ENCODE peak calls at places on chromosomes 6 and 20, in ten cellular contexts. One of them, this sample, is unnamed. For H3K36me3, the result is how much of the 10 kb centered on the place peaks cover.

GRCh38 chr6:153129873-153130514 is 1.1 kb downstream of the RGS17 start:
- DNase-seq in naive thymus-derived CD4-positive, alpha-beta T cell: no peak
- DNase-seq in fibroblast of lung: peak
- DNase-seq in OCI-LY7: no peak
- DNase-seq in CD4-positive, CD25-positive, alpha-beta regulatory T cell: no peak
- DNase-seq in Peyer's patch: no peak
- DNase-seq in brain microvascular endothelial cell: peak
- DNase-seq in BJ: no peak
- DNase-seq in transverse colon: no peak
- DNase-seq in tibial nerve: no peak
- DNase-seq in this sample: no peak

GRCh38 chr6:23277521-23278227 is 708.3 kb downstream of the HDGFL1 start:
- DNase-seq in naive thymus-derived CD4-positive, alpha-beta T cell: no peak
- DNase-seq in fibroblast of lung: no peak
- DNase-seq in OCI-LY7: no peak
- DNase-seq in CD4-positive, CD25-positive, alpha-beta regulatory T cell: no peak
- DNase-seq in Peyer's patch: no peak
- DNase-seq in brain microvascular endothelial cell: no peak
- DNase-seq in BJ: no peak
- DNase-seq in transverse colon: no peak
- DNase-seq in tibial nerve: no peak
- DNase-seq in this sample: no peak

GRCh38 chr20:50546729-50547314 is 36.6 kb downstream of the PTPN1 start:
- DNase-seq in naive thymus-derived CD4-positive, alpha-beta T cell: no peak
- DNase-seq in fibroblast of lung: no peak
- DNase-seq in OCI-LY7: peak
- DNase-seq in CD4-positive, CD25-positive, alpha-beta regulatory T cell: no peak
- DNase-seq in Peyer's patch: peak
- DNase-seq in brain microvascular endothelial cell: no peak
- DNase-seq in BJ: no peak
- DNase-seq in transverse colon: peak
- DNase-seq in tibial nerve: no peak
- DNase-seq in this sample: no peak

GRCh38 chr20:50333131-50333530 is 142.5 kb downstream of the CEBPB start:
- DNase-seq in naive thymus-derived CD4-positive, alpha-beta T cell: no peak
- DNase-seq in fibroblast of lung: no peak
- DNase-seq in OCI-LY7: no peak
- DNase-seq in CD4-positive, CD25-positive, alpha-beta regulatory T cell: no peak
- DNase-seq in Peyer's patch: no peak
- DNase-seq in brain microvascular endothelial cell: no peak
- DNase-seq in BJ: no peak
- DNase-seq in transverse colon: no peak
- DNase-seq in tibial nerve: no peak
- DNase-seq in this sample: peak

GRCh38 chr6:34536251-34536958 is 19.7 kb downstream of the SPDEF start:
- DNase-seq in naive thymus-derived CD4-positive, alpha-beta T cell: no peak
- DNase-seq in fibroblast of lung: no peak
- DNase-seq in OCI-LY7: no peak
- DNase-seq in CD4-positive, CD25-positive, alpha-beta regulatory T cell: no peak
- DNase-seq in Peyer's patch: no peak
- DNase-seq in brain microvascular endothelial cell: no peak
- DNase-seq in BJ: no peak
- DNase-seq in transverse colon: peak
- DNase-seq in tibial nerve: no peak
- DNase-seq in this sample: no peak

GRCh38 chr6:15658345-15658744 is 4.5 kb downstream of the DTNBP1 start:
- DNase-seq in naive thymus-derived CD4-positive, alpha-beta T cell: no peak
- DNase-seq in fibroblast of lung: no peak
- DNase-seq in OCI-LY7: peak
- DNase-seq in CD4-positive, CD25-positive, alpha-beta regulatory T cell: no peak
- DNase-seq in Peyer's patch: no peak
- DNase-seq in brain microvascular endothelial cell: no peak
- DNase-seq in BJ: no peak
- DNase-seq in transverse colon: no peak
- DNase-seq in tibial nerve: no peak
- DNase-seq in this sample: no peak

GRCh38 chr6:63509652-63510352 is 62.5 kb upstream of the LOC128125822 start:
- DNase-seq in naive thymus-derived CD4-positive, alpha-beta T cell: no peak
- DNase-seq in fibroblast of lung: peak
- DNase-seq in OCI-LY7: no peak
- DNase-seq in CD4-positive, CD25-positive, alpha-beta regulatory T cell: no peak
- DNase-seq in Peyer's patch: peak
- DNase-seq in brain microvascular endothelial cell: no peak
- DNase-seq in BJ: no peak
- DNase-seq in transverse colon: peak
- DNase-seq in tibial nerve: no peak
- DNase-seq in this sample: no peak

GRCh38 chr6:70982747-70983146 is 25.9 kb upstream of the B3GAT2 start:
- DNase-seq in naive thymus-derived CD4-positive, alpha-beta T cell: no peak
- DNase-seq in fibroblast of lung: no peak
- DNase-seq in OCI-LY7: no peak
- DNase-seq in CD4-positive, CD25-positive, alpha-beta regulatory T cell: no peak
- DNase-seq in Peyer's patch: no peak
- DNase-seq in brain microvascular endothelial cell: no peak
- DNase-seq in BJ: no peak
- DNase-seq in transverse colon: no peak
- DNase-seq in tibial nerve: no peak
- DNase-seq in this sample: no peak

GRCh38 chr6:145289573-145289972 is 445.7 kb downstream of the EPM2A start:
- DNase-seq in naive thymus-derived CD4-positive, alpha-beta T cell: no peak
- DNase-seq in fibroblast of lung: no peak
- DNase-seq in OCI-LY7: no peak
- DNase-seq in CD4-positive, CD25-positive, alpha-beta regulatory T cell: no peak
- DNase-seq in Peyer's patch: no peak
- DNase-seq in brain microvascular endothelial cell: no peak
- DNase-seq in BJ: no peak
- DNase-seq in transverse colon: no peak
- DNase-seq in tibial nerve: no peak
- DNase-seq in this sample: no peak

GRCh38 chr6:24980507-24981384 is 45.0 kb upstream of the RIPOR2 start:
- DNase-seq in naive thymus-derived CD4-positive, alpha-beta T cell: no peak
- DNase-seq in fibroblast of lung: peak
- DNase-seq in OCI-LY7: no peak
- DNase-seq in CD4-positive, CD25-positive, alpha-beta regulatory T cell: no peak
- DNase-seq in Peyer's patch: no peak
- DNase-seq in brain microvascular endothelial cell: no peak
- DNase-seq in BJ: no peak
- DNase-seq in transverse colon: no peak
- DNase-seq in tibial nerve: no peak
- DNase-seq in this sample: no peak

GRCh38 chr20:31838646-31839292 is 6.6 kb downstream of the FOXS1 start:
- DNase-seq in naive thymus-derived CD4-positive, alpha-beta T cell: no peak
- DNase-seq in fibroblast of lung: no peak
- DNase-seq in OCI-LY7: no peak
- DNase-seq in CD4-positive, CD25-positive, alpha-beta regulatory T cell: no peak
- DNase-seq in Peyer's patch: no peak
- DNase-seq in brain microvascular endothelial cell: peak
- DNase-seq in BJ: no peak
- DNase-seq in transverse colon: no peak
- DNase-seq in tibial nerve: no peak
- DNase-seq in this sample: no peak

GRCh38 chr6:97626586-97627441 is 343.8 kb upstream of the MMS22L start:
- DNase-seq in naive thymus-derived CD4-positive, alpha-beta T cell: no peak
- DNase-seq in fibroblast of lung: peak
- DNase-seq in OCI-LY7: peak
- DNase-seq in CD4-positive, CD25-positive, alpha-beta regulatory T cell: no peak
- DNase-seq in Peyer's patch: no peak
- DNase-seq in brain microvascular endothelial cell: peak
- DNase-seq in BJ: no peak
- DNase-seq in transverse colon: no peak
- DNase-seq in tibial nerve: no peak
- DNase-seq in this sample: no peak

GRCh38 chr6:147586044-147586443 is 77.6 kb downstream of the SAMD5 start:
- DNase-seq in naive thymus-derived CD4-positive, alpha-beta T cell: no peak
- DNase-seq in fibroblast of lung: peak
- DNase-seq in OCI-LY7: no peak
- DNase-seq in CD4-positive, CD25-positive, alpha-beta regulatory T cell: no peak
- DNase-seq in Peyer's patch: no peak
- DNase-seq in brain microvascular endothelial cell: no peak
- DNase-seq in BJ: no peak
- DNase-seq in transverse colon: peak
- DNase-seq in tibial nerve: peak
- DNase-seq in this sample: no peak

GRCh38 chr20:14583413-14583812 is 246.0 kb upstream of the FLRT3 start:
- DNase-seq in naive thymus-derived CD4-positive, alpha-beta T cell: no peak
- DNase-seq in fibroblast of lung: no peak
- DNase-seq in OCI-LY7: no peak
- DNase-seq in CD4-positive, CD25-positive, alpha-beta regulatory T cell: no peak
- DNase-seq in Peyer's patch: no peak
- DNase-seq in brain microvascular endothelial cell: no peak
- DNase-seq in BJ: no peak
- DNase-seq in transverse colon: no peak
- DNase-seq in tibial nerve: no peak
- DNase-seq in this sample: no peak

GRCh38 chr6:132286298-132287019 is 114.8 kb downstream of the MOXD1 start:
- DNase-seq in naive thymus-derived CD4-positive, alpha-beta T cell: no peak
- DNase-seq in fibroblast of lung: no peak
- DNase-seq in OCI-LY7: peak
- DNase-seq in CD4-positive, CD25-positive, alpha-beta regulatory T cell: no peak
- DNase-seq in Peyer's patch: no peak
- DNase-seq in brain microvascular endothelial cell: no peak
- DNase-seq in BJ: no peak
- DNase-seq in transverse colon: peak
- DNase-seq in tibial nerve: no peak
- DNase-seq in this sample: no peak

GRCh38 chr6:111306104-111306888 is 176.7 kb downstream of the REV3L start:
- DNase-seq in naive thymus-derived CD4-positive, alpha-beta T cell: no peak
- DNase-seq in fibroblast of lung: no peak
- DNase-seq in OCI-LY7: no peak
- DNase-seq in CD4-positive, CD25-positive, alpha-beta regulatory T cell: no peak
- DNase-seq in Peyer's patch: no peak
- DNase-seq in brain microvascular endothelial cell: no peak
- DNase-seq in BJ: no peak
- DNase-seq in transverse colon: no peak
- DNase-seq in tibial nerve: no peak
- DNase-seq in this sample: no peak

DNA sequence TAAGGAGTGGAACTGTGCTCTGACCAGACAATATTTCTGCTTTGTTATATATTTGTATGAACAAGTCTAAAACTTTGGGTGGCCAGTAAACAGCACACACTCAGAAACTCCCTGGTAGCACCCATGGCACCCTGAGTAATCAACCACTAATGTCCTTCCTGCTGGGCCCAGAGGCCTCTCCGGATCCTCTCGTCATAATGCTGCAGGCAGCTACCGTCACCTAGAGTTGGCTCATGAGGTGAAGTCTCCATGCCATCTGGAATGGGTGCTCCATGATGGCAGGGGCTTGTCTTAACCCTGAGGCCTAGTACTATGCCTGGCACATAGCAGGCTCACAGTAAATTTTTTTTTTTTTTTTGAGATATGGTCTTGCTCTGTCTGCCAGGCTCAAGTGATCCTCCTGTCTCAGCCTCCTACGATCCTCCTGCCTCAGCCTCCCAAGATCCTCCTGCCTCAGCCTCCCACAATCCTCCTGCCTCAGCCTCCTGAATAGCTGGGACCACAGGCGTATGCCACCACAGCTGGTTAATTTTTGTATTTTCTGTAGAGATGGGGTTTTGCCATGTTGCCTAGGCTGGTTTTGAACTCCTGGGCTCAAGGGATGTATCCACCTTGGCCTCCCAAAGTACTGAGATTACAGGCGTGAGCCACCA is 3.0 kb upstream of the SDCBP2 start:
- DNase-seq in naive thymus-derived CD4-positive, alpha-beta T cell: no peak
- DNase-seq in fibroblast of lung: no peak
- DNase-seq in OCI-LY7: no peak
- DNase-seq in CD4-positive, CD25-positive, alpha-beta regulatory T cell: no peak
- DNase-seq in Peyer's patch: no peak
- DNase-seq in brain microvascular endothelial cell: no peak
- DNase-seq in BJ: no peak
- DNase-seq in transverse colon: no peak
- DNase-seq in tibial nerve: no peak
- DNase-seq in this sample: no peak
- H3K36me3 ChIP-seq in naive thymus-derived CD4-positive, alpha-beta T cell: under half
- H3K36me3 ChIP-seq in fibroblast of lung: under half
- H3K36me3 ChIP-seq in OCI-LY7: under half
- H3K36me3 ChIP-seq in CD4-positive, CD25-positive, alpha-beta regulatory T cell: under half
- H3K36me3 ChIP-seq in Peyer's patch: under half
- H3K36me3 ChIP-seq in brain microvascular endothelial cell: under half
- H3K36me3 ChIP-seq in BJ: under half
- H3K36me3 ChIP-seq in transverse colon: under half
- H3K36me3 ChIP-seq in tibial nerve: under half
- H3K36me3 ChIP-seq in this sample: under half

GRCh38 chr6:39053854-39054576 is 5.4 kb downstream of the GLP1R start:
- DNase-seq in naive thymus-derived CD4-positive, alpha-beta T cell: no peak
- DNase-seq in fibroblast of lung: no peak
- DNase-seq in OCI-LY7: no peak
- DNase-seq in CD4-positive, CD25-positive, alpha-beta regulatory T cell: no peak
- DNase-seq in Peyer's patch: peak
- DNase-seq in brain microvascular endothelial cell: no peak
- DNase-seq in BJ: no peak
- DNase-seq in transverse colon: peak
- DNase-seq in tibial nerve: no peak
- DNase-seq in this sample: no peak
- H3K36me3 ChIP-seq in naive thymus-derived CD4-positive, alpha-beta T cell: under half
- H3K36me3 ChIP-seq in fibroblast of lung: under half
- H3K36me3 ChIP-seq in OCI-LY7: under half
- H3K36me3 ChIP-seq in CD4-positive, CD25-positive, alpha-beta regulatory T cell: under half
- H3K36me3 ChIP-seq in Peyer's patch: under half
- H3K36me3 ChIP-seq in brain microvascular endothelial cell: under half
- H3K36me3 ChIP-seq in BJ: under half
- H3K36me3 ChIP-seq in transverse colon: under half
- H3K36me3 ChIP-seq in tibial nerve: under half
- H3K36me3 ChIP-seq in this sample: under half

GRCh38 chr6:100881707-100882040 is 545 bp upstream of the ASCC3 start:
- DNase-seq in naive thymus-derived CD4-positive, alpha-beta T cell: peak
- DNase-seq in fibroblast of lung: no peak
- DNase-seq in OCI-LY7: no peak
- DNase-seq in CD4-positive, CD25-positive, alpha-beta regulatory T cell: no peak
- DNase-seq in Peyer's patch: no peak
- DNase-seq in brain microvascular endothelial cell: no peak
- DNase-seq in BJ: no peak
- DNase-seq in transverse colon: no peak
- DNase-seq in tibial nerve: no peak
- DNase-seq in this sample: no peak
- H3K36me3 ChIP-seq in naive thymus-derived CD4-positive, alpha-beta T cell: under half
- H3K36me3 ChIP-seq in fibroblast of lung: under half
- H3K36me3 ChIP-seq in OCI-LY7: under half
- H3K36me3 ChIP-seq in CD4-positive, CD25-positive, alpha-beta regulatory T cell: under half
- H3K36me3 ChIP-seq in Peyer's patch: under half
- H3K36me3 ChIP-seq in brain microvascular endothelial cell: under half
- H3K36me3 ChIP-seq in BJ: under half
- H3K36me3 ChIP-seq in transverse colon: under half
- H3K36me3 ChIP-seq in tibial nerve: under half
- H3K36me3 ChIP-seq in this sample: under half

DNA sequence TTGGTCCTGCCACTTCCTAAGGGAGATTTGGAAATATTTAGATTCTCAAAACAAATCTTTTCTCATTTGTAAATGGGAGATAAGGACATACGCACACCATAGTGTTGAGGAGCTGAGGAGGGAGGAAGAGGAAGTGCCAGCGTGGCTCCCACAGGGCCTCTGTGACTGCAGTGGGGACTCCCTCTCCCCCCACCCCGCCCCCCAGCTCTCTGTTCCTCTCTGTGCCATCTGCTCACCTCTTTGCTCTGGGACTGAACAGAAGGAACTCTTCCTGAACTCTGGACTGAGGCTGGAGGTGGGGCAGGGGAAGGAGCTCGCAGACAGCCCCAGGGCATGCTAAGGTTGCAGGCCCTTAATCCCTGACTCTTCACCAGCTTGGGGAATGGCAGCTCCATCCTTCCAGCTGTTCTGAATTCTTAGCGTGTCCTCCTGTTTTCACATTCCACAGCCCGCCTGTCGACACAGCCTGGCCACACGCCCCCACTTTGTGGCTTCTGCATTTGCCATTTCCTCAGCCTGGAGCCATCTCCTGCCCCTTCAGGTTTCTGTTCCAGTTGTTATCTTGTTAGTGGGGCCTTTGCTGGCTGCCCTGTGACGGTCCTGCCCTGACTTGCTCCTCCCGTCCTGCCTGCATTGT is 11.5 kb downstream of the DDX27 start:
- DNase-seq in naive thymus-derived CD4-positive, alpha-beta T cell: no peak
- DNase-seq in fibroblast of lung: no peak
- DNase-seq in OCI-LY7: no peak
- DNase-seq in CD4-positive, CD25-positive, alpha-beta regulatory T cell: no peak
- DNase-seq in Peyer's patch: peak
- DNase-seq in brain microvascular endothelial cell: no peak
- DNase-seq in BJ: no peak
- DNase-seq in transverse colon: peak
- DNase-seq in tibial nerve: no peak
- DNase-seq in this sample: no peak
- H3K36me3 ChIP-seq in naive thymus-derived CD4-positive, alpha-beta T cell: under half
- H3K36me3 ChIP-seq in fibroblast of lung: under half
- H3K36me3 ChIP-seq in OCI-LY7: half or more
- H3K36me3 ChIP-seq in CD4-positive, CD25-positive, alpha-beta regulatory T cell: half or more
- H3K36me3 ChIP-seq in Peyer's patch: under half
- H3K36me3 ChIP-seq in brain microvascular endothelial cell: half or more
- H3K36me3 ChIP-seq in BJ: under half
- H3K36me3 ChIP-seq in transverse colon: under half
- H3K36me3 ChIP-seq in tibial nerve: under half
- H3K36me3 ChIP-seq in this sample: half or more